ENCODE peak calls at places on chromosomes 13 and 19, in ten cellular contexts. P is cardiac fibroblast; C is mucosa of descending colon; F is BJ; V is tibial nerve; M is endothelial cell of umbilical vein; I is psoas muscle; X is left lung; G is CD8-positive, alpha-beta memory T cell; H is lung. S is an unnamed sample.

GRCh38 chr13:92175330-92175729 is 776.9 kb downstream of the GPC5 start:
- DNase-seq in I (no peak), V (no peak), H (no peak), M (no peak), F (no peak), P (peak), G (no peak), C (no peak), X (no peak), S (peak)

GRCh38 chr19:3725640-3726310 is 17.6 kb downstream of the TJP3 start:
- DNase-seq in F (no peak), X (peak), H (peak), G (no peak), V (no peak), P (no peak), M (no peak), C (peak), I (no peak), S (no peak)

GRCh38 chr13:42539670-42540069 is 34.3 kb upstream of the TNFSF11 start:
- DNase-seq in H (no peak), V (no peak), I (no peak), P (peak), G (no peak), X (no peak), M (peak), C (no peak), F (no peak), S (peak)

GRCh38 chr13:85654227-85654626 is 145.0 kb downstream of the SLITRK6 start:
- DNase-seq in I (no peak), M (no peak), H (no peak), C (no peak), F (no peak), X (no peak), P (no peak), G (no peak), V (no peak), S (no peak)

GRCh38 chr13:44191504-44192171 is 182.0 kb upstream of the SERP2 start:
- DNase-seq in G (no peak), P (peak), C (no peak), M (peak), X (no peak), F (peak), I (no peak), V (no peak), H (peak), S (peak)

GRCh38 chr19:28726533-28726932 is 486.4 kb downstream of the UQCRFS1 start:
- DNase-seq in G (no peak), M (no peak), V (no peak), F (no peak), H (no peak), P (no peak), I (no peak), C (no peak), X (no peak), S (no peak)

GRCh38 chr13:31115616-31116015 is 46.1 kb downstream of the HSPH1 start:
- DNase-seq in C (no peak), X (no peak), G (no peak), I (no peak), M (no peak), V (no peak), P (no peak), H (no peak), F (no peak), S (no peak)

GRCh38 chr19:38384209-38385027 is 3.4 kb downstream of the GGN start:
- DNase-seq in M (no peak), F (no peak), V (no peak), G (no peak), X (no peak), H (no peak), P (peak), I (no peak), C (no peak), S (peak)

GRCh38 chr13:100694722-100695644 is 20.4 kb upstream of the TMTC4 start:
- DNase-seq in X (peak), C (peak), V (no peak), H (no peak), P (peak), G (no peak), F (no peak), M (peak), I (no peak), S (peak)

GRCh38 chr19:15269806-15270205 is 37.6 kb upstream of the EPHX3 start:
- DNase-seq in P (no peak), V (no peak), M (no peak), C (no peak), I (no peak), F (no peak), H (no peak), G (no peak), X (no peak), S (no peak)

GRCh38 chr13:106033634-106034033 is 501.8 kb downstream of the EFNB2 start:
- DNase-seq in M (peak), I (no peak), H (no peak), C (no peak), P (peak), X (no peak), F (no peak), G (no peak), V (no peak), S (peak)

GRCh38 chr13:23449386-23450162 is 16.1 kb upstream of the SACS start:
- DNase-seq in V (no peak), H (no peak), I (no peak), F (no peak), P (peak), X (no peak), M (no peak), G (no peak), C (no peak), S (no peak)

GRCh38 chr19:17680235-17680722 is 7.9 kb downstream of the UNC13A start:
- DNase-seq in C (peak), P (peak), H (peak), V (peak), F (peak), G (peak), X (peak), M (peak), I (peak), S (peak)

GRCh38 chr13:79741006-79741405 is 260.1 kb downstream of the NDFIP2 start:
- DNase-seq in M (no peak), V (no peak), C (no peak), X (no peak), F (no peak), P (peak), G (no peak), H (no peak), I (no peak), S (peak)

GRCh38 chr19:49546825-49547565 is 19.2 kb downstream of the RCN3 start:
- DNase-seq in C (no peak), M (peak), X (no peak), V (peak), I (no peak), F (peak), H (peak), G (peak), P (peak), S (peak)

GRCh38 chr19:1231729-1232128 is 6.1 kb downstream of the CBARP start:
- DNase-seq in C (no peak), I (no peak), X (peak), P (no peak), V (no peak), F (no peak), M (no peak), H (no peak), G (no peak), S (no peak)

GRCh38 chr19:28882818-28883217 is 330.1 kb downstream of the UQCRFS1 start:
- DNase-seq in X (no peak), M (no peak), H (no peak), I (no peak), V (no peak), G (no peak), C (no peak), P (no peak), F (no peak), S (no peak)

GRCh38 chr19:36215276-36216171 is 618 bp downstream of the ZNF146 start:
- DNase-seq in V (no peak), I (no peak), C (no peak), F (no peak), X (no peak), P (peak), G (no peak), H (no peak), M (peak), S (peak)

GRCh38 chr13:77373541-77373940 is 46.6 kb upstream of the MYCBP2 start:
- DNase-seq in H (no peak), P (no peak), C (no peak), I (no peak), F (no peak), V (no peak), X (no peak), M (no peak), G (no peak), S (no peak)

GRCh38 chr13:95212962-95213850 is 88.0 kb downstream of the ABCC4 start:
- DNase-seq in H (no peak), I (no peak), C (no peak), G (no peak), F (no peak), P (no peak), V (no peak), M (peak), X (no peak), S (no peak)

GRCh38 chr13:75481176-75482069 is 546 bp downstream of the TBC1D4 start:
- DNase-seq in M (peak), X (peak), I (peak), V (no peak), P (peak), F (no peak), G (no peak), H (peak), C (peak), S (peak)

GRCh38 chr19:45785097-45785496 is 2.8 kb upstream of the DMPK start:
- DNase-seq in M (no peak), G (no peak), F (no peak), C (no peak), X (no peak), I (no peak), V (no peak), H (no peak), P (no peak), S (no peak)

GRCh38 chr13:42798118-42798517 is 16.7 kb downstream of the FAM216B start:
- DNase-seq in F (no peak), M (no peak), H (no peak), V (no peak), P (no peak), I (no peak), X (no peak), C (no peak), G (no peak), S (no peak)

GRCh38 chr19:49553451-49554271 is 25.9 kb downstream of the RCN3 start:
- DNase-seq in I (no peak), H (no peak), C (peak), P (peak), M (peak), X (no peak), F (no peak), V (no peak), G (no peak), S (peak)

GRCh38 chr13:79810671-79811070 is 329.7 kb downstream of the NDFIP2 start:
- DNase-seq in P (peak), G (no peak), M (peak), V (no peak), H (no peak), I (no peak), X (no peak), C (no peak), F (peak), S (peak)

GRCh38 chr13:102779426-102780159 is 6.0 kb upstream of the TEX30 start:
- DNase-seq in C (no peak), V (no peak), F (no peak), P (no peak), G (no peak), M (no peak), X (no peak), I (no peak), H (no peak), S (no peak)

GRCh38 chr13:79434578-79434977 is 28.5 kb upstream of the RBM26 start:
- DNase-seq in V (no peak), I (no peak), F (no peak), H (no peak), X (no peak), C (no peak), G (no peak), P (peak), M (peak), S (peak)

GRCh38 chr19:35135389-35135909 is 590 bp upstream of the LGI4 start:
- DNase-seq in H (peak), G (peak), C (peak), V (peak), X (no peak), I (peak), M (peak), F (no peak), P (peak), S (peak)

GRCh38 chr13:107211073-107211472 is 643.1 kb upstream of the ARGLU1 start:
- DNase-seq in M (peak), C (peak), I (peak), V (peak), G (no peak), X (peak), P (peak), F (peak), H (peak), S (peak)

DNA sequence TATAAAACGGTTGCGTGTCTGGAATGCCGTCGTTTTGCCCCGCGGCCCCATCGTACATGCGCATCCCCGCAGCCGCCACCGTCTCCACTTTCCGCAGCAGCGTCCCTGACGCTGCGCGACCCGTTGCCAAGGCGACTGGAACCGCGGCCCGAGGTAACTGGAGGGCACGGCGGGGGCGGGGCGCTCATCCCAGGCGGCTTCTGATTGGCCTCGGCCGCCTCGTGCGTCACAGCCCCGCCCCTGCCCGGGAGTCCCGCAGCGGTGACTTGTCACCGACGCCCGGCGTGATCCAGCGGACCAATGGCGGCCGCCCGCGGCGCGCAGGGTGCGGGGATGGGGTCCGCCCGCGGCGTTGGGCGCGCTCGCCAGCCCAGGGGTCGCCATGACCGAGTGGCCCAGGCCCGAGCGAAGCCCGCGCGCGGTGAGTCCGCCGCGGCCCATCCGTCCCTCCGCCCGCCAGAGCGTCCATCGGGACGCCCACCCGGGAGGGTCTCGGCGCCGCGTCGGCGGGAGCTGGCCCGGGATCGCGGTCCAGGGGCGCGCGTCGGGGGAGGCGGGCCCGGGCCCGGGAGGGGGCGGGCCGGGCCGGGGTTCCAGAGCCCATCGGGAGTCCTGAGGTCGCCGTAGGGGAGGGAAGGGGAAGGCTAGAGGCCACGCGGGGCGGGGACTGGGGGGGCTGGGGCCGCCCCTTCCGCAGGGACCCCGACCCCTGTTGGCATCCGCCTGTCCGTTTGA is at the start of gene ZSCAN1:
- DNase-seq in M (peak), C (peak), X (peak), G (no peak), V (peak), I (peak), F (no peak), H (peak), P (peak), S (peak)
- H3K4me3 ChIP-seq in M (no peak), C (no peak), X (peak), G (no peak), V (no peak), I (peak), F (peak), H (peak), P (peak), S (peak)

GRCh38 chr19:5684694-5685430 is 4.0 kb downstream of the HSD11B1L start:
- DNase-seq in P (no peak), V (no peak), C (no peak), H (no peak), X (no peak), F (no peak), M (no peak), I (no peak), G (no peak), S (no peak)

GRCh38 chr19:5683177-5683886 is 2.5 kb downstream of the HSD11B1L start:
- DNase-seq in V (no peak), F (no peak), M (no peak), X (no peak), H (no peak), G (no peak), P (no peak), I (no peak), C (no peak), S (no peak)

GRCh38 chr19:5686647-5687359 is 3.3 kb upstream of the RPL36 start:
- DNase-seq in M (peak), I (peak), H (peak), F (peak), P (peak), X (peak), C (peak), V (peak), G (peak), S (peak)

GRCh38 chr19:5687360-5688198 is 2.5 kb upstream of the RPL36 start:
- DNase-seq in C (peak), M (no peak), X (no peak), P (no peak), I (peak), V (no peak), F (no peak), G (no peak), H (no peak), S (no peak)

GRCh38 chr19:5686326-5686646 is 3.8 kb upstream of the RPL36 start:
- DNase-seq in H (no peak), M (no peak), I (no peak), V (no peak), C (no peak), X (no peak), G (no peak), P (no peak), F (no peak), S (no peak)
- H3K4me3 ChIP-seq in H (no peak), M (no peak), I (peak), V (peak), C (no peak), X (peak), G (peak), P (no peak), F (peak), S (peak)

GRCh38 chr19:2275588-2276428 is 6.2 kb downstream of the PEAK3 start:
- DNase-seq in G (no peak), C (peak), I (peak), V (no peak), H (peak), M (no peak), X (no peak), F (no peak), P (no peak), S (no peak)

GRCh38 chr19:2274937-2275535 is 6.9 kb downstream of the PEAK3 start:
- DNase-seq in C (peak), F (no peak), M (peak), V (no peak), H (peak), X (peak), G (no peak), I (peak), P (peak), S (peak)

GRCh38 chr19:2271516-2272103 is 10.4 kb downstream of the PEAK3 start:
- DNase-seq in F (no peak), V (no peak), I (peak), M (no peak), C (peak), P (peak), X (no peak), G (no peak), H (peak), S (peak)

GRCh38 chr19:2274185-2274711 is 7.7 kb downstream of the PEAK3 start:
- DNase-seq in M (no peak), H (peak), G (no peak), P (no peak), V (no peak), C (peak), F (no peak), I (no peak), X (no peak), S (no peak)

DNA sequence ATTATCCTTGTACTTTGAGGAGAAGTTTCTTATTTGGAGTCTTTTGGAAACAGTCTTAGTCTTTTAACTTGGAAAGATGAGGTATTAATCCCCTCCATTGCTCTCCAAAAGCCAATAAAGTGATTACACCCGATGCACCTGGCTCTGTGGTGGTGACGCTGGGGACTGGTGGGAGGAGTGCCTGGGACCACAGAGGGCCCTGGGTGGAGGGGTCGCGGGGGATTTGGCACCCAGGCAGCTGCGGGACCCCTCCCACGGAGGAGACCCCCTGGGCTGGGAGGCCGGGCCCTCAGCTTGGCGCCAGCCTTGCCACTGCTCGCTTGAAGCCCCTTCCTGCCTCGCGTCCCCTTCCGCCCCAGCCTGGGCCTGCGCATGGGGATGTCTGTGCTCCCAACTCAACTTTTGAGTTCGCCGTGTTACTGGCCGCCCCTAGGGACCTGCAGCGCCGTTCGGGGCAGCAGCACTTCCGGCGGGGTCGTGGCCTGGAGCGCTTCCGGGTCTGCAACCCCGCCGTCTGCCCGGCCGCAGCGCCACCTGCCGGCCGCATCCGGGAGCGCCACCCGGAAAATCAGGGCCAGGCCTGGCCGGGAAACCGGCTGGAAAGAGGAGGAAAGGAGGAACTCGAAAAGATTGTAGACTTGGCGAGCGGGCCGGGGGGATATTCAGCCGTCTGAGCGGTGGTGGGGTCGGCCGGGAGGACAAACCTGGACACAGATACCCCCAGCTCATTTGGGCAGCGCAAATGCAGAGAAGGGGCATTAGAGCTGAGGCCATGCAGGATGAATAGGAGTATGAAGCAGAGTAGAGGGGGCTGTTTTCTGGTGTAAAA is 8.4 kb downstream of the PEAK3 start:
- DNase-seq in H (peak), F (no peak), I (peak), M (peak), C (peak), P (peak), V (peak), G (peak), X (peak), S (peak)
- H3K4me3 ChIP-seq in H (no peak), F (peak), I (peak), M (no peak), C (no peak), P (peak), V (peak), G (peak), X (peak), S (peak)

GRCh38 chr19:9115307-9115813 is at the start of gene OR7G1:
- DNase-seq in X (no peak), I (no peak), C (no peak), F (no peak), P (no peak), V (no peak), H (no peak), G (no peak), M (no peak), S (no peak)

GRCh38 chr19:9107375-9107774 is at the start of gene OR7G2:
- DNase-seq in P (no peak), C (no peak), F (no peak), H (no peak), I (no peak), G (no peak), M (no peak), V (no peak), X (no peak), S (no peak)

DNA sequence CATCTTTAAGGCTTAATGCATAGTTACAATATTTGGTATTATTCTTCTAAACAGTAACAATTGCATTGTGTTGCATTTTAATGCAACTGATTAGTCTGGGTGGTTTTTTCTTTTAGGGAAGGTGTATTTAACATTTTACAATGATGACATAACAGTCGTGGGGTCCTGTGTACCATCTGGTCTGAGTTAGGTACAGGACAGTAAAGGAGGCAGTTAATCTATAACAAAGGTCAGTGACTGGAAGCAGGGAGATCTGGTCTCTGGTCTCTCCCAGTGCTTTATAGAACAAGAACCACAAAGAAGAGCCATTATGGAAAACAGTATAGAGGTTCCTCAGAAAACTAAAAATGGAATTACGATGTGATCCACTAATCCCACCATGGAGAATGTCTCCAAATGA is 2.7 kb upstream of the OR7G2 start:
- DNase-seq in G (no peak), F (no peak), H (no peak), C (no peak), I (no peak), P (no peak), V (no peak), M (no peak), X (no peak), S (no peak)
- H3K4me3 ChIP-seq in G (no peak), F (no peak), H (no peak), C (no peak), I (no peak), P (no peak), V (no peak), M (no peak), X (no peak), S (no peak)

S was measured in astrocyte of the spinal cord.